ENCODE peak calls at places on chromosomes 5 and 9, in four cellular contexts. W is A549, B is foreskin fibroblast, Y is fibroblast of mammary gland. J is an unnamed sample.

GRCh38 chr5:82881571-82882200 is 195.5 kb downstream of the TMEM167A start:
- DNase-seq in B (no peak), Y (no peak), W (no peak), J (no peak)

GRCh38 chr5:111628901-111629300 is 116.6 kb upstream of the STARD4 start:
- DNase-seq in Y (peak), W (no peak), B (peak), J (no peak)

GRCh38 chr9:89879711-89880110 is 274.9 kb downstream of the GADD45G start:
- DNase-seq in Y (no peak), W (no peak), B (no peak), J (no peak)

GRCh38 chr5:64166201-64166959 is 737 bp downstream of the RNF180 start:
- DNase-seq in Y (peak), B (no peak), W (peak), J (no peak)

GRCh38 chr5:10660135-10660534 is 96.3 kb downstream of the ANKRD33B start:
- DNase-seq in Y (no peak), B (no peak), W (no peak), J (no peak)

GRCh38 chr5:53874409-53874808 is 314.0 kb downstream of the NDUFS4 start:
- DNase-seq in B (peak), W (no peak), Y (peak), J (peak)

GRCh38 chr5:109685916-109686315 is 3.8 kb upstream of the MAN2A1 start:
- DNase-seq in B (no peak), W (no peak), Y (no peak), J (no peak)

GRCh38 chr9:72579880-72580570 is 58.6 kb downstream of the TMC1 start:
- DNase-seq in B (no peak), W (no peak), Y (peak), J (no peak)

GRCh38 chr5:76714771-76715483 is 999 bp upstream of the F2R start:
- DNase-seq in Y (no peak), B (no peak), W (peak), J (no peak)

GRCh38 chr5:102107865-102108264 is 188.2 kb downstream of the SLCO4C1 start:
- DNase-seq in W (no peak), B (no peak), Y (no peak), J (no peak)

GRCh38 chr5:79829260-79829659 is 139.6 kb downstream of the CMYA5 start:
- DNase-seq in B (no peak), Y (no peak), W (peak), J (no peak)

GRCh38 chr5:174293481-174293880 is 248.0 kb downstream of the NSG2 start:
- DNase-seq in W (no peak), B (no peak), Y (no peak), J (no peak)

GRCh38 chr5:180470966-180471582 is 23.1 kb upstream of the CNOT6 start:
- DNase-seq in W (peak), Y (peak), B (peak), J (peak)

GRCh38 chr9:108834959-108835696 is 20.7 kb downstream of the ACTL7B start:
- DNase-seq in Y (no peak), B (no peak), W (no peak), J (no peak)

GRCh38 chr5:132635873-132636272 is 22.1 kb upstream of the IL13 start:
- DNase-seq in Y (no peak), W (no peak), B (no peak), J (no peak)

GRCh38 chr9:79623799-79624721 is 52.3 kb downstream of the TLE4 start:
- DNase-seq in W (peak), Y (no peak), B (no peak), J (no peak)

GRCh38 chr9:117703538-117703937 is 665 bp upstream of the TLR4 start:
- DNase-seq in W (no peak), Y (peak), B (no peak), J (peak)

GRCh38 chr5:21858441-21858840 is 994.7 kb downstream of the CDH12 start:
- DNase-seq in Y (no peak), B (no peak), W (no peak), J (no peak)

GRCh38 chr5:85466423-85466822 is 1081.7 kb upstream of the EDIL3 start:
- DNase-seq in Y (no peak), B (no peak), W (no peak), J (no peak)

GRCh38 chr9:87309236-87309635 is 188.4 kb upstream of the DAPK1 start:
- DNase-seq in W (no peak), B (no peak), Y (no peak), J (peak)

GRCh38 chr5:159943331-159943730 is 27.0 kb downstream of the ADRA1B start:
- DNase-seq in B (no peak), W (no peak), Y (no peak), J (no peak)

GRCh38 chr5:944992-945685 is 52.5 kb downstream of the TRIP13 start:
- DNase-seq in Y (no peak), W (no peak), B (no peak), J (peak)

GRCh38 chr5:89351232-89351631 is 468.2 kb upstream of the MEF2C start:
- DNase-seq in B (peak), Y (peak), W (no peak), J (peak)

GRCh38 chr5:95532415-95532814 is 22.4 kb downstream of the SKIC3 start:
- DNase-seq in Y (no peak), W (no peak), B (no peak), J (no peak)
- H3K4me3 ChIP-seq in Y (no peak), W (no peak), B (no peak), J (no peak)

DNA sequence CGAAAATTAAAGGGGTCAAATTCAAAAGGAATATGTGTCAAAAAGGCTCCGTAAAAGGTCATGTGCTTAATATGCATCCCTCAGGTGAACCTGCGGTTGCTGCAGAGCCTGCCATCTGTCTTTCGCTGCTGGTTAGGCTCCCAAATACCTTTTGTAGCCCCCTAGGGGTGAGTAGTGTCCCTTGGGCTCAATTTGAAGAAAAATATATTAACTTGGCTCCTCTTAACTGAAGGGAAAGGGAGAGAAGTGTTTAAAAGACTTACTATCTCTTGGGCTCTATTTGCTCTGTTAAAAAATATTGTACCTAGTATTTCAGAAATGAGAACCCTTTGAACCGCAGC is 176.5 kb upstream of the ADAMTSL1 start:
- DNase-seq in B (no peak), Y (no peak), W (peak), J (no peak)
- TF ChIP-seq CTCF in B (peak), Y (peak), W (no peak), J (peak)

GRCh38 chr9:85741112-85741874 is 461 bp downstream of the AGTPBP1 start:
- DNase-seq in Y (peak), B (peak), W (peak), J (no peak)
- H3K4me3 ChIP-seq in Y (peak), B (peak), W (peak), J (peak)

GRCh38 chr5:143084452-143084851 is 314.3 kb downstream of the ARHGAP26 start:
- DNase-seq in B (no peak), Y (no peak), W (no peak), J (no peak)
- TF ChIP-seq CTCF in B (no peak), Y (no peak), W (no peak), J (no peak)